ENCODE peak calls at places on chromosomes 7 and 10, in ten cellular contexts. M is HCT116, E is astrocyte, C is GM23248, O is hepatocyte, K is SK-N-SH, W is GM23338, N is H1, B is HepG2, A is trophoblast cell. X is an unnamed sample. For H3K36me3, H3K79me2 and H3K4me1, the result is how much of the 10 kb centered on the place peaks cover.

GRCh38 chr10:133378251-133379096 is 588 bp upstream of the PAOX start:
- DNase-seq in M (no peak), E (peak), C (peak), O (peak), K (peak), W (peak), N (no peak), B (peak), A (peak), X (peak)

GRCh38 chr10:30786906-30787305 is 157.4 kb upstream of the LYZL2 start:
- DNase-seq in M (no peak), E (no peak), C (no peak), O (no peak), K (no peak), W (no peak), N (no peak), B (no peak), A (no peak), X (no peak)

GRCh38 chr7:28813238-28813962 is 144.7 kb downstream of the TRIL start:
- DNase-seq in M (no peak), E (no peak), C (no peak), O (no peak), K (no peak), W (no peak), N (no peak), B (no peak), A (no peak), X (no peak)

GRCh38 chr10:78752708-78753107 is 316.1 kb upstream of the ZMIZ1 start:
- DNase-seq in M (no peak), E (no peak), C (no peak), O (no peak), K (no peak), W (peak), N (no peak), B (no peak), A (no peak), X (no peak)

GRCh38 chr7:103689262-103689661 is 243.3 kb upstream of the SLC26A5 start:
- DNase-seq in M (no peak), E (peak), C (no peak), O (no peak), K (no peak), W (no peak), N (no peak), B (no peak), A (no peak), X (no peak)

GRCh38 chr7:2248984-2249694 is 7.1 kb downstream of the NUDT1 start:
- DNase-seq in M (no peak), E (peak), C (peak), O (peak), K (peak), W (peak), N (no peak), B (no peak), A (peak), X (peak)

GRCh38 chr10:24382045-24382444 is 173.1 kb downstream of the KIAA1217 start:
- DNase-seq in M (no peak), E (no peak), C (no peak), O (no peak), K (no peak), W (no peak), N (no peak), B (no peak), A (no peak), X (no peak)

GRCh38 chr10:101001225-101002035 is 1.8 kb downstream of the LZTS2 start:
- DNase-seq in M (no peak), E (peak), C (peak), O (peak), K (peak), W (no peak), N (no peak), B (no peak), A (peak), X (peak)

GRCh38 chr10:3172081-3172445 is 519 bp downstream of the PITRM1 start:
- DNase-seq in M (peak), E (peak), C (peak), O (peak), K (peak), W (peak), N (no peak), B (peak), A (peak), X (peak)

GRCh38 chr7:88218836-88219605 is 817 bp downstream of the SRI start:
- DNase-seq in M (no peak), E (peak), C (peak), O (peak), K (peak), W (peak), N (no peak), B (no peak), A (peak), X (peak)

GRCh38 chr7:157302314-157302711 is 34.5 kb upstream of the DNAJB6 start:
- DNase-seq in M (no peak), E (peak), C (peak), O (no peak), K (peak), W (peak), N (no peak), B (no peak), A (peak), X (peak)

GRCh38 chr7:21365866-21366624 is 61.8 kb upstream of the SP4 start:
- DNase-seq in M (peak), E (peak), C (peak), O (peak), K (no peak), W (no peak), N (no peak), B (peak), A (peak), X (peak)

GRCh38 chr10:60733826-60734225 is 44.5 kb upstream of the CDK1 start:
- DNase-seq in M (no peak), E (no peak), C (no peak), O (no peak), K (peak), W (no peak), N (no peak), B (no peak), A (no peak), X (peak)

GRCh38 chr7:130292682-130293257 is at the start of gene CPA4:
- DNase-seq in M (peak), E (peak), C (peak), O (no peak), K (no peak), W (no peak), N (no peak), B (no peak), A (peak), X (peak)

GRCh38 chr10:5511885-5512280 is 12.5 kb upstream of the CALML5 start:
- DNase-seq in M (no peak), E (no peak), C (no peak), O (no peak), K (no peak), W (no peak), N (no peak), B (no peak), A (no peak), X (no peak)

GRCh38 chr10:93916257-93917063 is 22.7 kb downstream of the SLC35G1 start:
- DNase-seq in M (peak), E (peak), C (peak), O (peak), K (peak), W (peak), N (no peak), B (peak), A (peak), X (peak)

GRCh38 chr10:117694251-117694650 is 151.7 kb downstream of the EMX2 start:
- DNase-seq in M (no peak), E (no peak), C (peak), O (peak), K (no peak), W (no peak), N (no peak), B (no peak), A (peak), X (no peak)

GRCh38 chr10:107548301-107548700 is 383.8 kb upstream of the SORCS1 start:
- DNase-seq in M (no peak), E (peak), C (peak), O (no peak), K (no peak), W (peak), N (no peak), B (no peak), A (no peak), X (peak)

GRCh38 chr10:121708921-121709625 is 110.8 kb upstream of the FGFR2 start:
- DNase-seq in M (no peak), E (no peak), C (no peak), O (no peak), K (no peak), W (peak), N (no peak), B (no peak), A (no peak), X (no peak)

GRCh38 chr10:80122746-80123145 is 9.8 kb upstream of the PLAC9 start:
- DNase-seq in M (no peak), E (no peak), C (peak), O (no peak), K (no peak), W (no peak), N (no peak), B (no peak), A (peak), X (no peak)

GRCh38 chr10:110577056-110577455 is 9.6 kb downstream of the SMC3 start:
- DNase-seq in M (no peak), E (no peak), C (peak), O (no peak), K (no peak), W (no peak), N (no peak), B (no peak), A (no peak), X (no peak)

GRCh38 chr7:94244760-94245159 is 149.9 kb upstream of the COL1A2 start:
- DNase-seq in M (no peak), E (no peak), C (peak), O (no peak), K (no peak), W (no peak), N (no peak), B (no peak), A (no peak), X (no peak)

GRCh38 chr7:20647908-20648776 is 32.7 kb downstream of the ABCB5 start:
- DNase-seq in M (peak), E (peak), C (peak), O (peak), K (peak), W (peak), N (peak), B (peak), A (peak), X (peak)

GRCh38 chr7:2823124-2823523 is 21.0 kb downstream of the GNA12 start:
- DNase-seq in M (no peak), E (no peak), C (no peak), O (no peak), K (no peak), W (no peak), N (no peak), B (no peak), A (no peak), X (no peak)

GRCh38 chr7:84502222-84502621 is 307.6 kb upstream of the SEMA3A start:
- DNase-seq in M (no peak), E (no peak), C (no peak), O (no peak), K (no peak), W (no peak), N (no peak), B (no peak), A (no peak), X (no peak)

GRCh38 chr10:11810313-11810766 is 12.8 kb upstream of the PROSER2 start:
- DNase-seq in M (no peak), E (peak), C (no peak), O (no peak), K (no peak), W (no peak), N (no peak), B (peak), A (peak), X (peak)

GRCh38 chr7:2641406-2642393 is 9.9 kb downstream of the TTYH3 start:
- DNase-seq in M (no peak), E (peak), C (peak), O (peak), K (peak), W (peak), N (no peak), B (peak), A (peak), X (peak)

GRCh38 chr7:132430863-132431822 is 145.1 kb downstream of the PLXNA4 start:
- DNase-seq in M (no peak), E (peak), C (peak), O (peak), K (peak), W (no peak), N (no peak), B (no peak), A (peak), X (peak)

GRCh38 chr7:35185908-35186731 is 67.8 kb downstream of the TBX20 start:
- DNase-seq in M (no peak), E (peak), C (peak), O (peak), K (peak), W (peak), N (no peak), B (no peak), A (peak), X (peak)

GRCh38 chr10:129057856-129058663 is 409.0 kb upstream of the MGMT start:
- DNase-seq in M (no peak), E (no peak), C (no peak), O (no peak), K (no peak), W (no peak), N (no peak), B (no peak), A (no peak), X (no peak)

DNA sequence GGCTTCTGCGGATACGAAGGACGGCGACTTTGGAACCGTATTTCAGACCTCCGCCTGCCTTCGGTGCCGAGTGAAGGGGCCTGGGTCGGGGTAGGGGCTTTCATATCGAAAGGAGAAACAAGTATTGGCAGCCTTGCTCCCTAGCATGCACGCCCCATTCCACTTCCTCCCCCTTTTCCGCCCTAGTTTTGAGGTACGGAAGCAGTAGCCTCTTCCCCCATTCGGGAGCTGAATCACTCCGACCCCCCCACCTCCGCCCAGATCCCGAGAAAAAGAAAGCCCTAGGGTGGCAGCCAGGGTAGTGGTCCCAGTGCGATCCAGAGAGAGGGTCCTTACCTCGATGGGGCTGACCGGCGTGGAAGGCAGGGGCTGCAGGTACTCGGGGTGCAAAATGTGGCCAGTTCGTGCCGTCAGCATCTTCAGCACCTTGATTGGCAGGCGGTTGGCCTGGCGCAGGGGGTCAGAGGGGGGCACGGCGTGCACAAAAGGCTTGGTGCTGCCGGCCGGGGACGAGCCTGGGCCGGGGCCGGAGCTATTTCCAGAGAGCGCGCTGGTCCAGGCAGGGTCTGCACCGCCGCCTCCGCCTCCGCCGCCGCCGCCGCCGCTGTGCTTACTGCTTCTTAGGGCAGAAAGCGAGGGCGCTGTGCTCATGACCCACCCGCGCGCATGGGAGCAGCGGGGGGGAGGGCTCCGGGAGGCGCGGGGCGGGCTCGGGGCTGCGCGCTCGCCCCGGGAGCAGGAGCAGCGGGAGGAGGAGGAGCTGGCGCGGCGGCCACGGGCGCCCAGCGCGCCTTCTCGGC is 595 bp downstream of the ZNF503 start:
- DNase-seq in M (no peak), E (no peak), C (peak), O (peak), K (peak), W (peak), N (no peak), B (no peak), A (no peak), X (peak)
- H3K36me3 ChIP-seq in M (under half), E (under half), C (under half), O (under half), K (under half), W (under half), N (under half), B (under half), A (under half), X (under half)

GRCh38 chr10:660980-661890 is 28.2 kb downstream of the DIP2C start:
- DNase-seq in M (no peak), E (no peak), C (no peak), O (peak), K (no peak), W (no peak), N (no peak), B (peak), A (no peak), X (no peak)
- H3K79me2 ChIP-seq in M (under half), E (half or more), C (half or more), O (half or more), K (half or more), W (half or more), N (half or more), B (under half), A (under half), X (under half)

GRCh38 chr10:131249238-131249956 is 62.1 kb downstream of the TCERG1L start:
- DNase-seq in M (no peak), E (no peak), C (no peak), O (no peak), K (no peak), W (no peak), N (no peak), B (no peak), A (no peak), X (no peak)

GRCh38 chr10:131246775-131247174 is 64.7 kb downstream of the TCERG1L start:
- DNase-seq in M (no peak), E (no peak), C (no peak), O (no peak), K (no peak), W (no peak), N (no peak), B (no peak), A (no peak), X (no peak)

GRCh38 chr10:131247873-131248272 is 63.6 kb downstream of the TCERG1L start:
- DNase-seq in M (no peak), E (no peak), C (no peak), O (no peak), K (no peak), W (no peak), N (no peak), B (no peak), A (no peak), X (no peak)

GRCh38 chr10:131249957-131250347 is 61.6 kb downstream of the TCERG1L start:
- DNase-seq in M (no peak), E (no peak), C (no peak), O (no peak), K (no peak), W (no peak), N (no peak), B (no peak), A (no peak), X (no peak)

DNA sequence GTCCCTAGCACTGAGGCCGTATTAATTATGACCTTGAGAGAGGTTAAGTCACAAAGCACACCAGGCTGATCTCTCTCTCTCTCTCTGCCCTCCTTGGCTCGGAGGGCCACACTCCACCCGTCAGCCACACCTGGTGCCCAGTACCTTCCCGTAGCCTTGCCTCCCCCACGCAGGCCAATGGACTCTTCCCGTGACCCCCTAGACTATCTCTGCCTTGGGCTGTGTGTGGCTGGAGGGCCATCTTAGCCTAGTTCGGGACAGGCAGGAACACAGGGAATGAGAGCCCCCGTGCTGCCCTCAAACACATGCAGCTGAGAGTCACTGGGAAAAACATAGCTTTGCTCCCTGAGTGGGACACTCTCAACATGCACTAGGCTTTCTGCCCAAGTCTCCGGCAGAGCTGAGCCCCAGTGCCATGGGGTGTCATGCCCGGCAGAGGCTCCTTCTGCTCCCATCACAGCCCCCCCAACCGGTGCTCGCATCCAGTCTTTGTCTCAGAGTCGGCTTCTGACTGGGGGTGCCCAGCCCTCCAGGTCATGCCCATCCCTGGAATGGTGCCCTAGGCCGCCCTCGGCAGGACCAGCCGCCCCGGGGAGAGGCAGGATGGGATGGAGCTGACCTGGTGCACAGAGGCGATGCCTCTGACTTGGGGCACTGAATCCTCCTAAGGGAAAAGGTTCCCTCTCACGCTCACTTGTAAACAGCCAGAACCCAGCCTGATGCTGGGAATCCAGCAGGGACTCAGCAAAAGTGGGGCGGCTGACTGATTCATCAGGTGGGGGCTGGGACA is 63.0 kb downstream of the TCERG1L start:
- DNase-seq in M (no peak), E (no peak), C (no peak), O (no peak), K (no peak), W (no peak), N (no peak), B (no peak), A (no peak), X (no peak)
- H3K4me1 ChIP-seq in M (under half), E (under half), C (under half), O (under half), K (under half), W (under half), N (under half), B (under half), A (under half), X (under half)

GRCh38 chr7:30502470-30503251 is 2.0 kb downstream of the GGCT start:
- DNase-seq in M (no peak), E (no peak), C (no peak), O (no peak), K (no peak), W (no peak), N (no peak), B (no peak), A (peak), X (peak)
- H3K36me3 ChIP-seq in M (under half), E (under half), C (under half), O (under half), K (under half), W (under half), N (under half), B (under half), A (under half), X (under half)

DNA sequence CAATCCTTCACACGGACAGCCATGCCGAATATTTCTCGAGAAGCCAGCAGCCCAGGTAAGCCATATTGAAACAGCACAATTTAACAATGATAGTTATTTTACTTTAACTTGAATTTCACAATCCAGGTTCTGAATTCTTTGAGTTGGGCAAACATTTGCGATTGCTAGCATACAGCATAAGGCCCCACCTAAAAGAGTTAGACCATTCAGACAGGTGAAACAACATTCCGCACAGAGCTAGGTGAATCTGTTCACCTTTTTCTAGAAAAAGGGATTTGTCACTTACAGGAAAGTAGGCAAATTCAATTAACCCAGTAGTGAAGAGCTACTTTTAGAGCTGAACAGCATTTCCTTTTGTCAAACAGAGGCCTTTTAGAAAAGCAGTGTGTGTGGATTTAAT is 45.3 kb downstream of the CREB3L2 start:
- DNase-seq in M (no peak), E (no peak), C (no peak), O (no peak), K (no peak), W (no peak), N (no peak), B (no peak), A (peak), X (no peak)
- H3K79me2 ChIP-seq in M (under half), E (half or more), C (half or more), O (half or more), K (half or more), W (half or more), N (half or more), B (half or more), A (under half), X (half or more)